ENCODE peak calls at places on chromosome 14, in nine cellular contexts. W, I, P, Y, F, C, K, V and S are unnamed samples.

GRCh38 chr14:47674546-47675238 is 713 bp downstream of the MDGA2 start:
- DNase-seq in W (no peak), I (no peak), P (no peak), Y (no peak), F (no peak), C (no peak), K (no peak), V (peak), S (peak)

GRCh38 chr14:20803221-20803620 is 577 bp upstream of the RNASE1 start:
- DNase-seq in W (no peak), I (no peak), P (no peak), Y (no peak), F (no peak), C (no peak), K (no peak), V (no peak), S (no peak)

GRCh38 chr14:89137514-89138163 is 279.4 kb downstream of the FOXN3 start:
- DNase-seq in W (no peak), I (peak), P (peak), Y (no peak), F (peak), C (peak), K (peak), V (no peak), S (peak)

GRCh38 chr14:75769047-75769685 is 108.1 kb downstream of the TTLL5 start:
- DNase-seq in W (no peak), I (no peak), P (no peak), Y (no peak), F (no peak), C (no peak), K (no peak), V (no peak), S (no peak)

GRCh38 chr14:31206536-31207286 is 882 bp downstream of the HECTD1 start:
- DNase-seq in W (peak), I (peak), P (no peak), Y (no peak), F (peak), C (peak), K (peak), V (peak), S (peak)

GRCh38 chr14:89773644-89774316 is 180.8 kb downstream of the EFCAB11 start:
- DNase-seq in W (peak), I (peak), P (peak), Y (no peak), F (no peak), C (no peak), K (no peak), V (peak), S (no peak)

GRCh38 chr14:105748204-105748578 is 221.8 kb downstream of the TMEM121 start:
- DNase-seq in W (no peak), I (no peak), P (peak), Y (no peak), F (peak), C (no peak), K (no peak), V (no peak), S (no peak)

GRCh38 chr14:89531661-89532335 is 114.8 kb upstream of the FOXN3 start:
- DNase-seq in W (no peak), I (no peak), P (no peak), Y (no peak), F (no peak), C (no peak), K (no peak), V (no peak), S (no peak)

GRCh38 chr14:40098468-40098867 is 666.2 kb upstream of the FBXO33 start:
- DNase-seq in W (no peak), I (no peak), P (no peak), Y (no peak), F (no peak), C (no peak), K (no peak), V (no peak), S (no peak)

GRCh38 chr14:55583942-55584468 is 4.0 kb downstream of the KTN1 start:
- DNase-seq in W (no peak), I (no peak), P (no peak), Y (no peak), F (no peak), C (no peak), K (no peak), V (no peak), S (peak)

GRCh38 chr14:86311151-86311550 is 781.2 kb downstream of the FLRT2 start:
- DNase-seq in W (no peak), I (no peak), P (no peak), Y (no peak), F (no peak), C (no peak), K (no peak), V (no peak), S (no peak)

GRCh38 chr14:90781344-90781761 is 34.9 kb downstream of the TTC7B start:
- DNase-seq in W (no peak), I (peak), P (no peak), Y (no peak), F (peak), C (peak), K (peak), V (no peak), S (no peak)

GRCh38 chr14:102344084-102344483 is 18.6 kb downstream of the CINP start:
- DNase-seq in W (no peak), I (no peak), P (no peak), Y (no peak), F (no peak), C (no peak), K (no peak), V (no peak), S (no peak)

GRCh38 chr14:91270188-91270587 is 25.7 kb upstream of the GPR68 start:
- DNase-seq in W (no peak), I (no peak), P (no peak), Y (no peak), F (no peak), C (no peak), K (no peak), V (no peak), S (no peak)

GRCh38 chr14:66405158-66405557 is 81.0 kb upstream of the CCDC196 start:
- DNase-seq in W (no peak), I (peak), P (no peak), Y (no peak), F (no peak), C (peak), K (no peak), V (peak), S (no peak)

GRCh38 chr14:54366726-54367707 is 29.8 kb upstream of the CDKN3 start:
- DNase-seq in W (peak), I (peak), P (peak), Y (no peak), F (no peak), C (peak), K (peak), V (peak), S (peak)

GRCh38 chr14:102930753-102931579 is 8.5 kb downstream of the AMN start:
- DNase-seq in W (no peak), I (no peak), P (no peak), Y (no peak), F (peak), C (peak), K (peak), V (peak), S (no peak)

GRCh38 chr14:57057803-57058202 is 210.9 kb downstream of the EXOC5 start:
- DNase-seq in W (no peak), I (no peak), P (no peak), Y (no peak), F (no peak), C (no peak), K (no peak), V (no peak), S (no peak)

GRCh38 chr14:90348270-90348669 is 16.5 kb upstream of the NRDE2 start:
- DNase-seq in W (no peak), I (no peak), P (no peak), Y (no peak), F (no peak), C (no peak), K (no peak), V (no peak), S (no peak)

GRCh38 chr14:101625336-101626097 is 64.2 kb downstream of the DIO3 start:
- DNase-seq in W (no peak), I (no peak), P (no peak), Y (no peak), F (no peak), C (no peak), K (no peak), V (no peak), S (no peak)

GRCh38 chr14:34472706-34473279 is 10.8 kb upstream of the SPTSSA start:
- DNase-seq in W (no peak), I (no peak), P (no peak), Y (no peak), F (no peak), C (no peak), K (no peak), V (no peak), S (no peak)

GRCh38 chr14:65302571-65303184 is 109.9 kb upstream of the FUT8 start:
- DNase-seq in W (no peak), I (peak), P (no peak), Y (no peak), F (no peak), C (no peak), K (no peak), V (no peak), S (no peak)

GRCh38 chr14:97697772-97698171 is 900.6 kb downstream of the VRK1 start:
- DNase-seq in W (no peak), I (no peak), P (no peak), Y (no peak), F (no peak), C (no peak), K (no peak), V (no peak), S (no peak)

GRCh38 chr14:50865677-50866076 is 6.2 kb upstream of the ABHD12B start:
- DNase-seq in W (no peak), I (peak), P (no peak), Y (no peak), F (no peak), C (peak), K (peak), V (no peak), S (no peak)

GRCh38 chr14:94867931-94868597 is 98.2 kb upstream of the GSC start:
- DNase-seq in W (no peak), I (no peak), P (no peak), Y (no peak), F (no peak), C (no peak), K (no peak), V (peak), S (no peak)

GRCh38 chr14:53391631-53392030 is 238.5 kb upstream of the DDHD1 start:
- DNase-seq in W (no peak), I (peak), P (no peak), Y (no peak), F (no peak), C (peak), K (peak), V (no peak), S (no peak)

GRCh38 chr14:56172571-56172971 is 54.4 kb downstream of the PELI2 start:
- DNase-seq in W (no peak), I (peak), P (no peak), Y (no peak), F (no peak), C (peak), K (peak), V (no peak), S (no peak)

GRCh38 chr14:79568566-79568965 is 642.7 kb downstream of the DIO2 start:
- DNase-seq in W (no peak), I (no peak), P (no peak), Y (no peak), F (no peak), C (peak), K (no peak), V (no peak), S (no peak)

GRCh38 chr14:56896231-56896630 is 86.0 kb upstream of the OTX2 start:
- DNase-seq in W (no peak), I (no peak), P (no peak), Y (no peak), F (no peak), C (no peak), K (no peak), V (no peak), S (no peak)

GRCh38 chr14:105473677-105474477 is 744 bp upstream of the CRIP2 start:
- DNase-seq in W (peak), I (peak), P (peak), Y (no peak), F (peak), C (peak), K (peak), V (peak), S (peak)

GRCh38 chr14:70567791-70568190 is 32.7 kb downstream of the MED6 start:
- DNase-seq in W (no peak), I (peak), P (no peak), Y (no peak), F (no peak), C (peak), K (peak), V (peak), S (peak)

GRCh38 chr14:69980457-69981414 is 101.5 kb downstream of the SMOC1 start:
- DNase-seq in W (no peak), I (no peak), P (no peak), Y (no peak), F (no peak), C (no peak), K (no peak), V (peak), S (no peak)

GRCh38 chr14:58191763-58192596 is 8.0 kb upstream of the ACTR10 start:
- DNase-seq in W (no peak), I (no peak), P (no peak), Y (no peak), F (no peak), C (no peak), K (no peak), V (no peak), S (no peak)

GRCh38 chr14:101665478-101666078 is 95.9 kb upstream of the PPP2R5C start:
- DNase-seq in W (peak), I (peak), P (no peak), Y (no peak), F (no peak), C (peak), K (peak), V (peak), S (peak)

DNA sequence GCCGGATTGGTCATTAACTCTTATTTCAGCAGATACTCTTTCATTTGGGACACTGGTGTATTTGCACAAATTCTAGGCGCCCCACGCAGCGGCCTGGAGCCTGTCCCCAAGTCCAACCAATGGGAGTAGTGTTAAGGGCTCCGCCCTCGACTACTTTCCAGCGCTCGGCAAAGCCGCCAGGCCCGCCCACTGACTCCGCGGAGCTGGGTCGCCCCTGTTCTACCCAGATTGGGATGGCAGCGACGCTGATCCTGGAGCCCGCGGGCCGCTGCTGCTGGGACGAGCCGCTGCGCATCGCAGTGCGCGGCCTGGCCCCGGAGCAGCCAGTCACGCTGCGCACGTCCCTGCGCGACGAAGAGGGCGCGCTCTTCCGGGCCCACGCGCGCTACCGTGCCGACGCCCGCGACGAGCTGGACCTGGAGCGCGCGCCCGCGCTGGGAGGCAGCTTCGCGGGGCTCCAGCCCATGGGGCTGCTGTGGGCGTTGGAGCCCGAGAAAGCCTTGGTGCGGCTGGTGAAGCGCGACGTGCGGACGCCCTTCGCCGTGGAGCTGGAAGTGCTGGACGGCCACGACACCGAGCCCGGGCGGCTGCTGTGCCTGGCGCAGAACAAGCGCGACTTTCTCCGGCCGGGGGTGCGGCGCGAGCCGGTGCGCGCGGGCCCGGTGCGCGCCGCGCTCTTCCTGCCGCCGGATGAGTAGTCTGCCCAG is at the start of gene ACOT6:
- DNase-seq in W (peak), I (peak), P (peak), Y (peak), F (peak), C (peak), K (peak), V (peak), S (peak)
- H3K4me3 ChIP-seq in W (peak), I (peak), P (peak), Y (peak), F (peak), C (peak), K (peak), V (peak), S (peak)

DNA sequence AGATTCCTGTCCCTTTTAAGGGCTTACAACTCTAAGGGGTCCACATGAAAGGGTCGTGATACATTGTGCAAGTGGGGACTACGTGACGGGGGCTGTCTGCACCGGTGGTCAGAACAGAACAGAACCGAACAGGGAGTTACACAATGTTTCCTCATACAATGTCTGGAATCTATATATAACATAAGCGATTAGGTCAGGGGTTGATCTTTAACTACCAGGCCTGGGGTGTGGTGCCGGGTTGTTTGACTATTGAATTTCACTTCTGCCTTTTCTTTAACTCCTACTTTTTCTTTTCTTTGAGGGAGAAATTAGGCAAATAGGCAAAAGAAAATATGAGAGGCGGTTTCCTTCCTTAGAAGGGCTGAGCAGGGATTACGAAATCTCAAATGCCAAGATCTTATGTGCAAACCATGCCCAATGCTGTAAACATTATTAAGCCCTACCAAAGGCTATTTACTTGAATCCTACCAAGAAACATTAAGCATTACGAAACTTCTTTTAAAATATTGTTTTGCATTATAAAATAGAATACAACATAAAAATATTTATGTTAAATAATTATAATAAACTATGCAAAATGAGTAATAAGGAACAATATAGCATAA is 140.3 kb downstream of the SLC38A6 start:
- DNase-seq in W (no peak), I (peak), P (no peak), Y (no peak), F (no peak), C (no peak), K (peak), V (no peak), S (no peak)
- H3K4me3 ChIP-seq in W (no peak), I (no peak), P (no peak), Y (no peak), F (no peak), C (no peak), K (no peak), V (no peak), S (no peak)

GRCh38 chr14:38255408-38255672 is 553 bp downstream of the CLEC14A start:
- DNase-seq in W (peak), I (no peak), P (no peak), Y (no peak), F (no peak), C (no peak), K (peak), V (no peak), S (no peak)
- H3K4me3 ChIP-seq in W (peak), I (peak), P (no peak), Y (peak), F (peak), C (no peak), K (peak), V (peak), S (no peak)

DNA sequence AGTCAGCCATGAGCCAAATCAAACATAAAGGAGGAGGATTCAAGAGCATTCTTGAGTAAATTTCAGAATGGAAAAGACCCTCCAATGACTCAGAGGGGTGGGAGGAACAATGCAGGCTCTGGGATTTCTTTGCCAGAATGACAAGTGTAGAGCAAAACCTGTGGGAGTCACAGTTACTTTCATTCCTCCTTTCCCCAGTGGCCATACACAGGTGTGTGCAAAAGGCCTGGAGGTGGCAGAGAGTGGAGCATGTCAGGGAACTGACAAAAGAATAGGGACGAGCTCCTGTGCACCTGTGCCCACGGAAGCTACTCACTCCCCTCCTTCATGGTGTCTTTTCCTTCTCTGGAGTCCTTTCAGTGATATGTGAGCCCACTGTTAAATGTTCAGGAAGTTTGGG is 9.4 kb upstream of the CIPC start:
- DNase-seq in W (no peak), I (no peak), P (no peak), Y (no peak), F (no peak), C (no peak), K (no peak), V (no peak), S (no peak)
- H3K4me3 ChIP-seq in W (no peak), I (no peak), P (no peak), Y (no peak), F (no peak), C (no peak), K (no peak), V (no peak), S (no peak)

DNA sequence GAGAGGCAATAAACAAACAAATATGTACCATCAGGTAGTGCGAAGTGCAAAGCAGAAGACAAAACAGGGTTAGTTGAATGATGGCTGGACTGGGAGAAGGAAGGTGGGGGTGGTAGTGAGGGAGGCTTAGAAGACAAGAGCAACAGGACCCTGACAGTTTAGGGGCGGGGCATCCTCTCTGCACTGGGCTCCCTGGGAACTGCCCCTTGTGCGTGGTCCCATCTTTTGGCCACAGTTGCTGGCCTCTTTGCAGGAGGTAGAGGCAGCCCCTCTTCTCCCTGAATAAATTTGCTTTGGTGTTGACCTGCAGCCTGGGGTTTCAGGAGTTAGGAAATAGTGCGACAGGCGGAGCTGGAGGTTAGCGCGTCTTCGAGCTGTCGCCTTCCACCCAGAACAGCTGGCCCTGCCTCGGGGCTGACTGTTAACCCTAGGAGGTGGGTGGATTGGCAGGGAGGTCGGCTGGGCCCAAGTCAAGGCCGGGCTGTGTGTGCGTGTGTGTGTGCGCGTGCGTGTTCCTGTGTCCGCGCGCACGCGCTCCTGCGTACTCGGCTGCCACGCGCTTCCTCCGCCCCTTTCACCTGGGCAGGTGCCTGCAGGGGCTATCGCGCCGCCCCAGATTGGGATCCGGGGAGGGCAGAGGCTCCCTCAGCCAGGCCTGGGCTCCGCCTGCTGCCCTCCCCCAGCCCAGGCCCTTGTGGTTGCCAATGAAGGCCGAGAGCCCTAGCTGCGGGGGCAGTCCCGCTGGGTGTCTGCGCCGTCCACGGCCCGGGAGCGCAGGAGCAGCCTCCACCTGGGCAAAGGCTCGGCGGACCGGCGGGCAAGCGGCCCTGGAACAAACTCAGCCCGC is 180.8 kb downstream of the ADCK1 start:
- DNase-seq in W (no peak), I (no peak), P (no peak), Y (no peak), F (no peak), C (no peak), K (no peak), V (peak), S (no peak)
- H3K4me3 ChIP-seq in W (no peak), I (no peak), P (no peak), Y (peak), F (peak), C (peak), K (peak), V (peak), S (no peak)

GRCh38 chr14:77181124-77181602 is 435 bp upstream of the TMEM63C start:
- DNase-seq in W (no peak), I (no peak), P (no peak), Y (no peak), F (no peak), C (no peak), K (no peak), V (no peak), S (no peak)
- H3K4me3 ChIP-seq in W (peak), I (no peak), P (no peak), Y (no peak), F (no peak), C (no peak), K (no peak), V (peak), S (peak)